ENCODE peak calls at places on chromosomes 5 and 9, in eight cellular contexts. K, Q, P, B, E, L, J and V are unnamed samples.

GRCh38 chr5:157689942-157690689 is 18.8 kb downstream of the C5orf52 start:
- DNase-seq in B (no peak), P (no peak), E (no peak), J (peak; percentile 51), Q (no peak), K (no peak), L (no peak), V (no peak)

GRCh38 chr9:19033015-19033414 is at the start of gene SAXO1:
- DNase-seq in E (no peak), L (no peak), Q (no peak), J (no peak), K (no peak), B (no peak), P (no peak), V (no peak)

GRCh38 chr9:106307670-106308069 is 555.3 kb upstream of the ZNF462 start:
- DNase-seq in B (no peak), K (peak; percentile 52), Q (no peak), L (no peak), P (no peak), J (no peak), E (no peak), V (no peak)

GRCh38 chr5:110224050-110224449 is 502.4 kb downstream of the TMEM232 start:
- DNase-seq in K (no peak), P (no peak), J (no peak), B (no peak), L (no peak), E (no peak), Q (no peak), V (no peak)

GRCh38 chr9:124066783-124067563 is 55.4 kb downstream of the LHX2 start:
- DNase-seq in J (no peak), L (no peak), K (no peak), P (no peak), E (no peak), B (no peak), Q (no peak), V (no peak)

GRCh38 chr9:133661846-133662636 is 25.9 kb downstream of the DBH start:
- DNase-seq in B (no peak), J (no peak), E (peak; percentile 27), L (no peak), Q (no peak), P (no peak), K (no peak), V (no peak)

GRCh38 chr5:142073617-142074405 is 34.8 kb upstream of the NDFIP1 start:
- DNase-seq in K (no peak), B (no peak), L (no peak), P (no peak), J (no peak), E (no peak), Q (no peak), V (no peak)

GRCh38 chr9:22103650-22104575 is 94.8 kb upstream of the CDKN2B start:
- DNase-seq in J (no peak), K (peak; percentile 26), Q (no peak), P (no peak), L (no peak), B (peak; percentile 84), E (peak; percentile 95), V (no peak)

GRCh38 chr9:35538361-35539234 is 48.7 kb downstream of the RUSC2 start:
- DNase-seq in Q (peak; percentile 76), L (no peak), J (peak; percentile 86), B (peak; percentile 86), K (peak; percentile 37), P (no peak), E (peak; percentile 82), V (no peak)

GRCh38 chr9:114250235-114250568 is 72.7 kb upstream of the ORM1 start:
- DNase-seq in Q (no peak), K (no peak), J (no peak), P (no peak), E (peak; percentile 78), L (no peak), B (peak; percentile 86), V (no peak)

GRCh38 chr9:26296910-26297309 is 595.7 kb downstream of the CAAP1 start:
- DNase-seq in K (peak; percentile 37), L (no peak), P (no peak), Q (no peak), B (no peak), J (no peak), E (peak; percentile 68), V (no peak)

GRCh38 chr9:95111716-95112115 is 205.8 kb downstream of the FANCC start:
- DNase-seq in K (no peak), J (no peak), Q (no peak), P (no peak), L (no peak), B (no peak), E (no peak), V (no peak)

GRCh38 chr9:129954868-129955550 is 88.0 kb downstream of the FNBP1 start:
- DNase-seq in L (no peak), B (peak; percentile 40), Q (no peak), J (no peak), K (no peak), P (no peak), E (peak; percentile 56), V (no peak)

GRCh38 chr5:137858223-137858916 is 9.3 kb upstream of the MYOT start:
- DNase-seq in K (peak; percentile 41), P (no peak), E (peak; percentile 27), J (no peak), B (peak; percentile 67), Q (no peak), L (no peak), V (no peak)
- H3K4me3 ChIP-seq in K (peak overlapping the region; percentile 35), P (no peak overlapping the region), E (no peak overlapping the region), J (no peak overlapping the region), B (peak overlapping the region; percentile 7), Q (no peak overlapping the region), L (no peak overlapping the region), V (no peak overlapping the region)

GRCh38 chr9:23829580-23830458 is 3.8 kb upstream of the ELAVL2 start:
- DNase-seq in B (peak; percentile 1), E (no peak), Q (peak; percentile 77), L (no peak), K (peak; percentile 38), P (no peak), J (peak; percentile 75), V (no peak)
- TF ChIP-seq EZH2 in B (no peak), E (no peak), Q (peak; percentile 31), L (no peak), K (peak; percentile 85), P (no peak), J (no peak), V (no peak)

GRCh38 chr5:1010181-1010510 is 1.5 kb downstream of the NKD2 start:
- DNase-seq in L (no peak), E (no peak), B (no peak), Q (no peak), J (no peak), P (no peak), K (no peak), V (no peak)
- H3K4me3 ChIP-seq in L (no peak overlapping the region), E (no peak overlapping the region), B (no peak overlapping the region), Q (no peak overlapping the region), J (no peak overlapping the region), P (peak overlapping the region; percentile 59), K (no peak overlapping the region), V (no peak overlapping the region)

GRCh38 chr5:57327934-57328333 is 154.1 kb downstream of the GPBP1 start:
- DNase-seq in E (no peak), B (peak; percentile 39), J (no peak), L (no peak), P (peak; percentile 60), K (peak; percentile 97), Q (no peak), V (no peak)
- TF ChIP-seq EZH2 in E (no peak), B (no peak), J (no peak), L (no peak), P (no peak), K (no peak), Q (no peak), V (no peak)

DNA sequence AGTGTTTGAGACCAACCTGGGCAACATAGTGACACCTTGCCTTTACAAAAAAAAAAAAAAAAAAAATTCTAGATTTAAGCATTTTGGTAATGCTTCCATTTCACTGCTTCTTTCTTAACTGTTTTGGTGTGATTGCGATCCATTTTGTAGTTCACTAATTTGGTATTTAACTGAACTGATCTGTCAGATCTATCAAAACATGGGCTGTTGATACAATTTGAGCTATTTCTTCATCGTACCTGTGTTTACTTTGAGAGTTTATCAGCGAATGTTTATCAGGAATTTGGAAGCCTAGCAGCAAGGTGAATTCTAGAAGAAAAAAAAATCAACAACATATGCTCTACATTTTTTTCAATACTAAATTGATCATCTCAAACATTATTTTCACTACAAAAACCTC is 864.9 kb upstream of the WWC1 start:
- DNase-seq in E (no peak), B (no peak), P (no peak), K (no peak), Q (no peak), J (no peak), L (no peak), V (no peak)
- H3K4me3 ChIP-seq in E (no peak overlapping the region), B (no peak overlapping the region), P (no peak overlapping the region), K (no peak overlapping the region), Q (no peak overlapping the region), J (no peak overlapping the region), L (no peak overlapping the region), V (no peak overlapping the region)

GRCh38 chr9:137167752-137168574 is 1.9 kb downstream of the LRRC26 start:
- DNase-seq in B (peak; percentile 39), Q (peak; percentile 73), J (peak; percentile 64), E (no peak), P (no peak), K (no peak), L (no peak), V (no peak)

GRCh38 chr9:137169764-137170460 is at the start of gene LRRC26:
- DNase-seq in J (no peak), B (no peak), P (no peak), E (no peak), K (no peak), Q (no peak), L (no peak), V (no peak)

GRCh38 chr9:137168907-137169763 is 716 bp downstream of the LRRC26 start:
- DNase-seq in J (peak; percentile 89), E (peak; percentile 12), P (peak; percentile 65), K (peak; percentile 76), B (peak; percentile 18), L (no peak), Q (peak; percentile 92), V (no peak)

GRCh38 chr9:137167113-137167751 is 2.6 kb downstream of the LRRC26 start:
- DNase-seq in P (no peak), E (no peak), B (no peak), J (peak; percentile 19), Q (no peak), L (no peak), K (no peak), V (no peak)

DNA sequence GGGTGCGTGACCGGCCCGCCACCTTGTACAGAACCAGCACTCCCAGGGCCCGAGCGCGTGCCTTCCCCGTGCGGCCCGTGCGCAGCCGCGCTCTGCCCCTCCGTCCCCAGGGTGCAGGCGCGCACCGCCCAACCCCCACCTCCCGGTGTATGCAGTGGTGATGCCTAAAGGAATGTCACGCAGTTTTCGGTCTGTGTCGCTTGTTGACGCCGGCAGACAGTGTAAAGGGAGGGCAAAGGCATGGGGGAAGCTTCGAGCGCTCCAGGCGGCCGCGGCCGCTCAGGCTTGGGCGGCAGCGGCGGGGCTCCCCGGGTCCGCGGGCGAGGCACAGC is 1.3 kb downstream of the LRRC26 start:
- DNase-seq in B (no peak), K (no peak), P (no peak), J (peak; percentile 23), Q (peak; percentile 35), L (no peak), E (no peak), V (no peak)
- TF ChIP-seq EZH2 in B (peak; percentile 24), K (peak; percentile 79), P (no peak), J (peak; percentile 69), Q (peak; percentile 96), L (peak; percentile 79), E (peak; percentile 7), V (no peak)

GRCh38 chr9:128274245-128274644 is 1.6 kb downstream of the GOLGA2 start:
- DNase-seq in J (no peak), P (no peak), L (no peak), Q (no peak), E (no peak), K (no peak), B (no peak), V (no peak)
- H3K4me3 ChIP-seq in J (no peak overlapping the region), P (peak overlapping the region; percentile 99), L (no peak overlapping the region), Q (no peak overlapping the region), E (peak overlapping the region; percentile 92), K (no peak overlapping the region), B (peak overlapping the region; percentile 97), V (no peak overlapping the region)